ENCODE peak calls at places on chromosomes 16 and 17, in five cellular contexts. K, H, R, W and X are unnamed samples.

GRCh38 chr16:46690281-46691178 is 1.1 kb downstream of the ORC6 start:
- DNase-seq in R (peak; percentile 32), K (no peak), H (no peak), W (peak; percentile 79), X (no peak)

GRCh38 chr16:19105891-19106624 is 7.7 kb upstream of the ITPRIPL2 start:
- DNase-seq in R (no peak), K (no peak), W (no peak), H (no peak), X (no peak)

GRCh38 chr17:56351675-56352074 is 198.4 kb downstream of the ANKFN1 start:
- DNase-seq in H (no peak), K (no peak), W (no peak), R (no peak), X (no peak)

GRCh38 chr17:7079581-7080444 is at the start of gene CLEC10A:
- DNase-seq in K (no peak), H (no peak), R (no peak), W (no peak), X (no peak)

GRCh38 chr16:88932929-88933328 is 44.1 kb downstream of the CBFA2T3 start:
- DNase-seq in K (no peak), R (no peak), W (no peak), H (no peak), X (no peak)

GRCh38 chr16:64165368-64165767 is 956.5 kb downstream of the CDH11 start:
- DNase-seq in H (no peak), K (no peak), R (no peak), W (no peak), X (no peak)

GRCh38 chr17:28712037-28712704 is 483 bp upstream of the PROCA1 start:
- DNase-seq in H (peak; percentile 68), K (no peak), W (no peak), R (peak; percentile 90), X (no peak)

GRCh38 chr17:71959129-71959528 is 161.7 kb upstream of the SOX9 start:
- DNase-seq in R (no peak), K (peak; percentile 1), W (peak; percentile 23), H (no peak), X (peak; percentile 31)

GRCh38 chr16:12387786-12388185 is 411.3 kb downstream of the SNX29 start:
- DNase-seq in W (no peak), H (no peak), R (no peak), K (no peak), X (no peak)

GRCh38 chr17:37309051-37309450 is 66.7 kb upstream of the C17orf78 start:
- DNase-seq in K (no peak), R (no peak), H (no peak), W (no peak), X (no peak)

GRCh38 chr16:188674-189073 is 8.4 kb downstream of the HBQ1 start:
- DNase-seq in K (no peak), W (peak; percentile 26), R (no peak), H (no peak), X (no peak)

GRCh38 chr17:29342148-29342765 is 47.9 kb upstream of the TAOK1 start:
- DNase-seq in H (no peak), R (no peak), W (no peak), K (no peak), X (no peak)

GRCh38 chr17:70121136-70121535 is 46.1 kb downstream of the KCNJ16 start:
- DNase-seq in H (no peak), W (no peak), K (no peak), R (no peak), X (no peak)

GRCh38 chr16:12087901-12088364 is 111.4 kb downstream of the SNX29 start:
- DNase-seq in K (no peak), W (no peak), H (no peak), R (no peak), X (no peak)

GRCh38 chr17:82544431-82545070 is 25.0 kb downstream of the FOXK2 start:
- DNase-seq in H (no peak), R (no peak), W (no peak), K (no peak), X (no peak)

GRCh38 chr16:54546481-54546880 is 259.9 kb upstream of the IRX3 start:
- DNase-seq in K (no peak), R (no peak), W (no peak), H (no peak), X (no peak)

GRCh38 chr17:27379863-27380533 is 76.2 kb upstream of the KSR1 start:
- DNase-seq in W (no peak), H (no peak), R (peak; percentile 79), K (no peak), X (no peak)

GRCh38 chr17:28227278-28228108 is 91.5 kb upstream of the TMEM97 start:
- DNase-seq in K (no peak), W (no peak), R (no peak), H (peak; percentile 98), X (peak; percentile 93)

GRCh38 chr17:43402078-43402477 is 3.3 kb downstream of the ARL4D start:
- DNase-seq in R (no peak), H (no peak), W (no peak), K (no peak), X (no peak)

GRCh38 chr17:43402567-43402966 is 3.8 kb downstream of the ARL4D start:
- DNase-seq in R (no peak), H (no peak), W (peak; percentile 48), K (no peak), X (no peak)

GRCh38 chr17:43401293-43401692 is 2.5 kb downstream of the ARL4D start:
- DNase-seq in H (no peak), W (no peak), K (no peak), R (no peak), X (peak; percentile 81)

GRCh38 chr17:43405861-43406260 is 7.1 kb downstream of the ARL4D start:
- DNase-seq in R (no peak), W (no peak), H (no peak), K (no peak), X (no peak)

GRCh38 chr17:43403846-43404245 is 5.1 kb downstream of the ARL4D start:
- DNase-seq in W (no peak), H (no peak), R (peak; percentile 73), K (no peak), X (no peak)
- TF ChIP-seq MAX in W (no peak), H (no peak), R (peak; percentile 39), K (no peak), X (no peak)

GRCh38 chr16:23999663-24000062 is 163.9 kb downstream of the PRKCB start:
- DNase-seq in R (no peak), K (peak; percentile 47), W (no peak), H (no peak), X (no peak)
- TF ChIP-seq MAX in R (no peak), K (no peak), W (no peak), H (no peak), X (no peak)

DNA sequence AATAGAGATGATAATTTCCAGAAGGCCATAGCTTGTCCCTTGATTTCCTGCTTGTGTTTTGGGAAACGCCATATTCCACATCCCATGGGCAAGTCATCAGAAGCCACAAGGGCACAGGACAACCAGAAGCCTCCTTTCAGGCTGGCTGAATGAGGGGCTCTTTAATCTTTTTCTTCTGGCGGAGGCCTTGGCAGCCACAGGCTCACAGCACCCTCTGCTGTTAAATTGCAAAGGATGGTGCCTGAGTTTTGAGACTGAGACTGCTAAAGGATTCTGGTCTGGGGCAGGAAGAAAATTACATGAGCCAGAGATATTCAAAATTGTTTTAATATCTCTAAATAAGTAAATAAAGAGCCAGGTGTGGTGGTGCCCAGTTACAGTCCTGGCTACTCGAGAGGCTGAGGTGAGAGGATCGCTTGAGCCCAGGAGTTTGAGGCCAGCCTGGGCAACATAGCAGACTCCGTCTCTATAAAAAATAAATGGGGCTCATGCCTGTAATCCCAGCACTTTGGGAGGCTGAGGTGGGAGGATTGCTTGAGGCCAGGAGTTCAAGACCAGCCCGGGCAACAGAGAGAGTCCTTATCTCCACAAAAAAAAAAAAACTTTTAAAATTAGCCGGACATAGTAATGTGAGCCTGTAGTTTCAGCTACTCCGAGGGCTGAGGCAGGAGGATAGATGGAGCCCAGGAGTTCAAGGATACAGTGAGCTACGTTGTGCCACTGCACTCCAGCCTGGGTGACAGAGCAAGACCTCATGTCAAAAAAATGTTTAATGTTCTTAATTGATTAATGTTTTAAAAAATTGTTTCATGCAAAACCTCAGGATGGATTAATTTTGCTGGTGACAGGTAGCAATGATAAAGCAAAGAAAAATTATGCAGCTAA is 26.3 kb downstream of the AARSD1 start:
- DNase-seq in H (peak; percentile 66), R (peak; percentile 73), W (peak; percentile 73), K (no peak), X (peak; percentile 81)
- TF ChIP-seq MAX in H (no peak), R (no peak), W (no peak), K (no peak), X (no peak)

GRCh38 chr16:87295661-87296531 is 21.3 kb downstream of the C16orf95 start:
- DNase-seq in K (no peak), R (no peak), H (no peak), W (no peak), X (no peak)
- TF ChIP-seq MAX in K (no peak), R (no peak), H (no peak), W (peak; percentile 8), X (no peak)

DNA sequence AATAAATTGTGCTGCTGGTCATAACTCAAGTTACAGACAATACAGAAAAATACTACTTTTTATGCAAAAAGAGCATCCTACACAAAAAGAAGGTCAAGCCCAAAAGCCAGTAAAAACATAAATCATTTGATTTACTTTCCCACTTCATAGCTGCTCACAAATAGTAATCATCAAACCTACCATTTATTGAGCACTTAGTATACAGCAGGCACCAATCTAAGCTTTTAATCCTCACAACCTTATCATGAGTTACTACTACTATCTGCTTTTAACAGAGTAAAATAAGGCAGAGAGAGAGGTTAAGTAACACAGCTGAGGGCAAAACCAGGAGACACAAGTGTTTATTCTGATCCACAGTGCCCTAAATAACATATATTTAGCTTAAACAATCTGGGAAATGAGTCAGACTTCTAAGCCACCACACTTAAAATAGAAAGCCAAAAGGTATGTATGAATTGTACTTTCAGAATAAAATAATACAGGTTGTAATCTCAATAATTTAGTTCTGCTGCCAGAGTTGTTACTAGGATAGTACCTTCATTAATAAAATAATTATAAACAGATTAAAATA is 1.7 kb upstream of the AARS1 start:
- DNase-seq in W (no peak), H (no peak), K (no peak), R (no peak), X (no peak)
- TF ChIP-seq MAX in W (no peak), H (no peak), K (no peak), R (no peak), X (no peak)

GRCh38 chr17:15910791-15911190 is 34.1 kb upstream of the ADORA2B start:
- DNase-seq in H (peak; percentile 7), W (no peak), K (no peak), R (no peak), X (no peak)

GRCh38 chr17:15908378-15908777 is 36.6 kb upstream of the ADORA2B start:
- DNase-seq in K (no peak), R (no peak), W (no peak), H (peak; percentile 7), X (no peak)

GRCh38 chr17:15907290-15907689 is 37.6 kb upstream of the ADORA2B start:
- DNase-seq in W (no peak), H (no peak), K (no peak), R (no peak), X (no peak)

GRCh38 chr17:15912416-15912955 is 32.4 kb upstream of the ADORA2B start:
- DNase-seq in R (no peak), K (no peak), H (peak; percentile 4), W (no peak), X (no peak)

GRCh38 chr17:15909481-15909991 is 35.4 kb upstream of the ADORA2B start:
- DNase-seq in H (peak; percentile 9), K (no peak), W (peak; percentile 21), R (no peak), X (peak; percentile 79)
- TF ChIP-seq MAX in H (no peak), K (no peak), W (no peak), R (no peak), X (no peak)